ENCODE peak calls at places on chromosome 5, in nine cellular contexts. One of them, this sample, is unnamed.

GRCh38 chr5:39518516-39518915 is 93.7 kb upstream of the DAB2 start:
- DNase-seq in GM12865: no peak
- DNase-seq in fibroblast of mammary gland: peak; percentile 86
- DNase-seq in BJ: peak; percentile 87
- DNase-seq in lung: no peak
- DNase-seq in breast epithelium: no peak
- DNase-seq in AG04449: peak; percentile 87
- DNase-seq in mucosa of descending colon: no peak
- DNase-seq in colonic mucosa: no peak
- DNase-seq in this sample: no peak

GRCh38 chr5:151643385-151643784 is 43.3 kb downstream of the SPARC start:
- DNase-seq in breast epithelium: no peak
- DNase-seq in GM12865: no peak
- DNase-seq in mucosa of descending colon: no peak
- DNase-seq in BJ: no peak
- DNase-seq in lung: no peak
- DNase-seq in fibroblast of mammary gland: no peak
- DNase-seq in AG04449: no peak
- DNase-seq in colonic mucosa: no peak
- DNase-seq in this sample: no peak

GRCh38 chr5:78213799-78214198 is 80.7 kb downstream of the AP3B1 start:
- DNase-seq in colonic mucosa: no peak
- DNase-seq in AG04449: no peak
- DNase-seq in BJ: no peak
- DNase-seq in GM12865: no peak
- DNase-seq in fibroblast of mammary gland: no peak
- DNase-seq in breast epithelium: no peak
- DNase-seq in mucosa of descending colon: no peak
- DNase-seq in lung: no peak
- DNase-seq in this sample: no peak

GRCh38 chr5:53923969-53924876 is 363.8 kb downstream of the NDUFS4 start:
- DNase-seq in fibroblast of mammary gland: peak; percentile 54
- DNase-seq in AG04449: no peak
- DNase-seq in GM12865: no peak
- DNase-seq in BJ: no peak
- DNase-seq in mucosa of descending colon: no peak
- DNase-seq in breast epithelium: no peak
- DNase-seq in colonic mucosa: no peak
- DNase-seq in lung: no peak
- DNase-seq in this sample: no peak

GRCh38 chr5:140214831-140215230 is 39.8 kb downstream of the CYSTM1 start:
- DNase-seq in GM12865: peak; percentile 48
- DNase-seq in mucosa of descending colon: no peak
- DNase-seq in AG04449: peak; percentile 23
- DNase-seq in breast epithelium: no peak
- DNase-seq in fibroblast of mammary gland: peak; percentile 78
- DNase-seq in BJ: no peak
- DNase-seq in lung: no peak
- DNase-seq in colonic mucosa: no peak
- DNase-seq in this sample: no peak

GRCh38 chr5:124932791-124933600 is 186.6 kb upstream of the ZNF608 start:
- DNase-seq in colonic mucosa: peak; percentile 51
- DNase-seq in fibroblast of mammary gland: peak; percentile 65
- DNase-seq in lung: no peak
- DNase-seq in BJ: peak; percentile 72
- DNase-seq in breast epithelium: peak; percentile 61
- DNase-seq in AG04449: peak; percentile 17
- DNase-seq in mucosa of descending colon: no peak
- DNase-seq in GM12865: no peak
- DNase-seq in this sample: peak; percentile 67

GRCh38 chr5:76790632-76791290 is 28.1 kb upstream of the F2RL1 start:
- DNase-seq in lung: no peak
- DNase-seq in fibroblast of mammary gland: peak; percentile 100
- DNase-seq in breast epithelium: no peak
- DNase-seq in AG04449: peak; percentile 91
- DNase-seq in mucosa of descending colon: no peak
- DNase-seq in colonic mucosa: no peak
- DNase-seq in BJ: peak; percentile 90
- DNase-seq in GM12865: peak; percentile 21
- DNase-seq in this sample: peak; percentile 96

GRCh38 chr5:8473827-8474568 is 605.0 kb downstream of the MTRR start:
- DNase-seq in GM12865: no peak
- DNase-seq in lung: no peak
- DNase-seq in AG04449: no peak
- DNase-seq in breast epithelium: no peak
- DNase-seq in fibroblast of mammary gland: no peak
- DNase-seq in BJ: no peak
- DNase-seq in colonic mucosa: no peak
- DNase-seq in mucosa of descending colon: no peak
- DNase-seq in this sample: no peak

GRCh38 chr5:141398608-141399007 is 861 bp downstream of the PCDHGB5 start:
- DNase-seq in mucosa of descending colon: no peak
- DNase-seq in breast epithelium: no peak
- DNase-seq in BJ: no peak
- DNase-seq in fibroblast of mammary gland: no peak
- DNase-seq in colonic mucosa: no peak
- DNase-seq in lung: no peak
- DNase-seq in GM12865: no peak
- DNase-seq in AG04449: no peak
- DNase-seq in this sample: no peak

GRCh38 chr5:983568-983967 is 25.0 kb upstream of the NKD2 start:
- DNase-seq in BJ: no peak
- DNase-seq in breast epithelium: no peak
- DNase-seq in GM12865: no peak
- DNase-seq in mucosa of descending colon: no peak
- DNase-seq in AG04449: no peak
- DNase-seq in colonic mucosa: no peak
- DNase-seq in lung: no peak
- DNase-seq in fibroblast of mammary gland: no peak
- DNase-seq in this sample: no peak

GRCh38 chr5:987761-988160 is 20.8 kb upstream of the NKD2 start:
- DNase-seq in BJ: no peak
- DNase-seq in mucosa of descending colon: no peak
- DNase-seq in AG04449: no peak
- DNase-seq in fibroblast of mammary gland: no peak
- DNase-seq in colonic mucosa: no peak
- DNase-seq in breast epithelium: no peak
- DNase-seq in GM12865: no peak
- DNase-seq in lung: no peak
- DNase-seq in this sample: no peak

GRCh38 chr5:982377-983237 is 26.0 kb upstream of the NKD2 start:
- DNase-seq in fibroblast of mammary gland: no peak
- DNase-seq in GM12865: no peak
- DNase-seq in colonic mucosa: no peak
- DNase-seq in AG04449: no peak
- DNase-seq in mucosa of descending colon: peak; percentile 43
- DNase-seq in lung: no peak
- DNase-seq in BJ: no peak
- DNase-seq in breast epithelium: peak; percentile 17
- DNase-seq in this sample: no peak

GRCh38 chr5:983238-983524 is 25.4 kb upstream of the NKD2 start:
- DNase-seq in lung: no peak
- DNase-seq in mucosa of descending colon: peak; percentile 34
- DNase-seq in fibroblast of mammary gland: no peak
- DNase-seq in BJ: no peak
- DNase-seq in GM12865: no peak
- DNase-seq in colonic mucosa: no peak
- DNase-seq in breast epithelium: peak; percentile 13
- DNase-seq in AG04449: no peak
- DNase-seq in this sample: no peak

DNA sequence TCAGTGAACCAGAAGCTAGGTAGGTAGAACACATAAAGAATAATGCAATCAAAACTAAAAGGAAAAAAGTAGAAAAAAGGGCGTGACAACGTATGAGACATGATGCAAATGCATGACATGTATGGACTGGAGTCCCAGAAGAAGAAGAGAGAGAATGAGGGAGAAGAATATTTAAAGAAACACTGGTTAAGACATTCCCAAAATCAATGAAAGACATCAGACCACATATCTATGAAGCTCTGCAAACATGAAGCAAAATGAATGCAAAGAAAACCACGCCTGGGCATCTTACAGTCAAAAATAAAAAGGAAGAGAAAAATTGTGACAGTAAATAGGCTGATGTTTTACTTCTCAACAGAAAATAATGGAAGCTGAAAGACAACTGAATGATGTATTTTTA is 23.8 kb upstream of the NKD2 start:
- DNase-seq in lung: no peak
- DNase-seq in GM12865: no peak
- DNase-seq in BJ: no peak
- DNase-seq in mucosa of descending colon: no peak
- DNase-seq in fibroblast of mammary gland: no peak
- DNase-seq in breast epithelium: no peak
- DNase-seq in colonic mucosa: no peak
- DNase-seq in AG04449: no peak
- DNase-seq in this sample: no peak
- TF ChIP-seq CTCF in lung: no peak
- TF ChIP-seq CTCF in GM12865: no peak
- TF ChIP-seq CTCF in BJ: no peak
- TF ChIP-seq CTCF in mucosa of descending colon: no peak
- TF ChIP-seq CTCF in fibroblast of mammary gland: no peak
- TF ChIP-seq CTCF in breast epithelium: no peak
- TF ChIP-seq CTCF in colonic mucosa: no peak
- TF ChIP-seq CTCF in AG04449: no peak
- TF ChIP-seq CTCF in this sample: no peak

GRCh38 chr5:149408252-149409099 is 29.4 kb upstream of the IL17B start:
- DNase-seq in BJ: no peak
- DNase-seq in GM12865: no peak
- DNase-seq in breast epithelium: no peak
- DNase-seq in colonic mucosa: no peak
- DNase-seq in fibroblast of mammary gland: no peak
- DNase-seq in mucosa of descending colon: no peak
- DNase-seq in AG04449: no peak
- DNase-seq in lung: no peak
- DNase-seq in this sample: no peak
- H3K4me3 ChIP-seq in BJ: peak overlapping the region; percentile 87
- H3K4me3 ChIP-seq in GM12865: no peak overlapping the region
- H3K4me3 ChIP-seq in breast epithelium: peak overlapping the region; percentile 76
- H3K4me3 ChIP-seq in colonic mucosa: peak overlapping the region; percentile 35
- H3K4me3 ChIP-seq in fibroblast of mammary gland: peak overlapping the region; percentile 56
- H3K4me3 ChIP-seq in mucosa of descending colon: peak overlapping the region; percentile 24
- H3K4me3 ChIP-seq in AG04449: peak overlapping the region; percentile 100
- H3K4me3 ChIP-seq in lung: peak overlapping the region; percentile 28
- H3K4me3 ChIP-seq in this sample: no peak overlapping the region

GRCh38 chr5:88238732-88239131 is 29.9 kb downstream of the TMEM161B start:
- DNase-seq in fibroblast of mammary gland: no peak
- DNase-seq in colonic mucosa: no peak
- DNase-seq in lung: no peak
- DNase-seq in GM12865: no peak
- DNase-seq in BJ: no peak
- DNase-seq in AG04449: no peak
- DNase-seq in mucosa of descending colon: no peak
- DNase-seq in breast epithelium: no peak
- DNase-seq in this sample: no peak

GRCh38 chr5:88235828-88236227 is 32.8 kb downstream of the TMEM161B start:
- DNase-seq in AG04449: no peak
- DNase-seq in colonic mucosa: no peak
- DNase-seq in fibroblast of mammary gland: no peak
- DNase-seq in lung: no peak
- DNase-seq in BJ: no peak
- DNase-seq in mucosa of descending colon: no peak
- DNase-seq in breast epithelium: no peak
- DNase-seq in GM12865: no peak
- DNase-seq in this sample: no peak

GRCh38 chr5:88236866-88237642 is 31.6 kb downstream of the TMEM161B start:
- DNase-seq in colonic mucosa: no peak
- DNase-seq in breast epithelium: no peak
- DNase-seq in fibroblast of mammary gland: peak; percentile 61
- DNase-seq in lung: no peak
- DNase-seq in AG04449: no peak
- DNase-seq in BJ: no peak
- DNase-seq in GM12865: no peak
- DNase-seq in mucosa of descending colon: no peak
- DNase-seq in this sample: no peak

GRCh38 chr5:88230546-88231066 is 38.0 kb downstream of the TMEM161B start:
- DNase-seq in breast epithelium: no peak
- DNase-seq in AG04449: no peak
- DNase-seq in GM12865: no peak
- DNase-seq in mucosa of descending colon: no peak
- DNase-seq in lung: no peak
- DNase-seq in BJ: no peak
- DNase-seq in colonic mucosa: no peak
- DNase-seq in fibroblast of mammary gland: no peak
- DNase-seq in this sample: no peak

GRCh38 chr5:88235346-88235745 is 33.3 kb downstream of the TMEM161B start:
- DNase-seq in lung: no peak
- DNase-seq in mucosa of descending colon: no peak
- DNase-seq in GM12865: no peak
- DNase-seq in AG04449: no peak
- DNase-seq in fibroblast of mammary gland: no peak
- DNase-seq in colonic mucosa: no peak
- DNase-seq in BJ: no peak
- DNase-seq in breast epithelium: no peak
- DNase-seq in this sample: no peak
- TF ChIP-seq CTCF in lung: no peak
- TF ChIP-seq CTCF in mucosa of descending colon: no peak
- TF ChIP-seq CTCF in GM12865: no peak
- TF ChIP-seq CTCF in AG04449: no peak
- TF ChIP-seq CTCF in fibroblast of mammary gland: no peak
- TF ChIP-seq CTCF in colonic mucosa: no peak
- TF ChIP-seq CTCF in BJ: no peak
- TF ChIP-seq CTCF in breast epithelium: no peak
- TF ChIP-seq CTCF in this sample: no peak

GRCh38 chr5:522899-523657 is 1.2 kb downstream of the SLC9A3 start:
- DNase-seq in BJ: no peak
- DNase-seq in lung: no peak
- DNase-seq in GM12865: no peak
- DNase-seq in AG04449: no peak
- DNase-seq in breast epithelium: no peak
- DNase-seq in mucosa of descending colon: no peak
- DNase-seq in colonic mucosa: no peak
- DNase-seq in fibroblast of mammary gland: no peak
- DNase-seq in this sample: no peak
- H3K4me3 ChIP-seq in BJ: no peak overlapping the region
- H3K4me3 ChIP-seq in lung: no peak overlapping the region
- H3K4me3 ChIP-seq in GM12865: no peak overlapping the region
- H3K4me3 ChIP-seq in AG04449: no peak overlapping the region
- H3K4me3 ChIP-seq in breast epithelium: peak overlapping the region; percentile 56
- H3K4me3 ChIP-seq in mucosa of descending colon: no peak overlapping the region
- H3K4me3 ChIP-seq in colonic mucosa: peak overlapping the region; percentile 22
- H3K4me3 ChIP-seq in fibroblast of mammary gland: no peak overlapping the region
- H3K4me3 ChIP-seq in this sample: no peak overlapping the region

GRCh38 chr5:143641957-143642356 is 170.0 kb upstream of the HMHB1 start:
- DNase-seq in colonic mucosa: no peak
- DNase-seq in GM12865: no peak
- DNase-seq in BJ: no peak
- DNase-seq in lung: no peak
- DNase-seq in fibroblast of mammary gland: no peak
- DNase-seq in mucosa of descending colon: no peak
- DNase-seq in AG04449: no peak
- DNase-seq in breast epithelium: no peak
- DNase-seq in this sample: no peak
- TF ChIP-seq CTCF in colonic mucosa: no peak
- TF ChIP-seq CTCF in GM12865: no peak
- TF ChIP-seq CTCF in BJ: no peak
- TF ChIP-seq CTCF in lung: no peak
- TF ChIP-seq CTCF in fibroblast of mammary gland: no peak
- TF ChIP-seq CTCF in mucosa of descending colon: no peak
- TF ChIP-seq CTCF in AG04449: no peak
- TF ChIP-seq CTCF in breast epithelium: no peak
- TF ChIP-seq CTCF in this sample: no peak

This sample was measured in epithelial cell of proximal tubule.